ENCODE peak calls at places on chromosome 9, in six cellular contexts. Y, G, H, V, C and F are unnamed samples.
A peak's percentile ranks its signal among the peaks of the same experiment; 100 is the strongest.

GRCh38 chr9:134992755-134993124 is 75.0 kb upstream of the FCN1 start:
- DNase-seq in H (no peak), Y (no peak), C (peak; percentile 37), G (no peak), V (peak; percentile 47), F (no peak)

GRCh38 chr9:114269023-114269422 is 53.9 kb upstream of the ORM1 start:
- DNase-seq in G (no peak), V (no peak), H (no peak), Y (no peak), C (no peak), F (no peak)

GRCh38 chr9:18703086-18703750 is 229.3 kb downstream of the ADAMTSL1 start:
- DNase-seq in V (no peak), G (no peak), C (no peak), Y (no peak), H (no peak), F (no peak)

GRCh38 chr9:86563350-86563749 is 209.1 kb upstream of the TUT7 start:
- DNase-seq in C (no peak), H (no peak), Y (peak; percentile 77), G (peak; percentile 64), V (no peak), F (no peak)

GRCh38 chr9:34611811-34612787 is at the start of gene RPP25L:
- DNase-seq in H (peak; percentile 73), C (peak; percentile 91), V (peak; percentile 88), G (peak; percentile 80), Y (peak; percentile 52), F (no peak)

GRCh38 chr9:99813739-99814138 is 7.9 kb upstream of the NR4A3 start:
- DNase-seq in H (no peak), V (no peak), C (no peak), G (no peak), Y (no peak), F (no peak)

GRCh38 chr9:73773896-73774295 is 622.2 kb downstream of the ANXA1 start:
- DNase-seq in Y (no peak), V (no peak), H (no peak), G (no peak), C (no peak), F (no peak)

GRCh38 chr9:36962721-36963120 is 71.3 kb downstream of the PAX5 start:
- DNase-seq in Y (no peak), G (no peak), C (no peak), H (no peak), V (peak; percentile 35), F (no peak)

GRCh38 chr9:134136117-134136996 is 475 bp downstream of the WDR5 start:
- DNase-seq in V (no peak), C (no peak), Y (no peak), H (no peak), G (peak; percentile 29), F (no peak)

GRCh38 chr9:107638922-107639321 is 149.4 kb upstream of the KLF4 start:
- DNase-seq in C (peak; percentile 56), G (no peak), H (no peak), V (no peak), Y (no peak), F (no peak)

GRCh38 chr9:97500263-97500662 is 1.2 kb upstream of the TMOD1 start:
- DNase-seq in H (no peak), Y (no peak), C (no peak), V (no peak), G (no peak), F (no peak)

GRCh38 chr9:14396171-14396570 is 82.2 kb upstream of the NFIB start:
- DNase-seq in V (peak; percentile 65), C (peak; percentile 19), H (no peak), Y (no peak), G (no peak), F (no peak)

GRCh38 chr9:130196643-130197042 is 24.4 kb downstream of the NCS1 start:
- DNase-seq in C (no peak), G (no peak), Y (no peak), V (no peak), H (no peak), F (no peak)

GRCh38 chr9:108688051-108688450 is 167.7 kb downstream of the ACTL7B start:
- DNase-seq in V (no peak), C (no peak), G (no peak), H (no peak), Y (no peak), F (no peak)

DNA sequence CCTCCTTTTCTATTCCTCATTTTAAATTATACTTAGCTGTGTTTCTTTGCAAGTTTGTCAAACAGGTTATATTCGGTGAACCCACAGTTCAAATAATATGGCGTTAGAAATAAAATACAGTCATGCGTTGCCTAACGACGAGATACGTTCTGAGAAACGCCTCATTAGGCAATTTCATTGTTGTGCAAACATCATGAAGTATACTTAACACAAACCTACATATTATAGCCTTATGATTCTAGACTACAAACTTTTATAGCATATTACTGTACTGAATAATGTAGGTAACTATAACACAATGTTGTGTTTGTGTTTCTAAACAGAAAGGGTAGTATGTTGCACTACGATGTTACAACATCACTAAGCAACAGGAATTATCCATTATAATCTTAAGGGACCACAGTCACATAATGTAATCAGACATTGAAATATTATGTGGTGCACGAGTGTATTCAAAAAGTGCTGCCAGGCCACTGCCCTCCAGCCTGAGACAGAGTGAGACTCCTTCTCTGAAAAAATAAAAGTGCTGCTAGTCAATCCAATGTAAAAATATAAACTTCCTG is 3.0 kb upstream of the SMC2 start:
- DNase-seq in Y (no peak), G (no peak), C (no peak), V (no peak), H (no peak), F (no peak)
- H3K4me3 ChIP-seq in Y (no peak overlapping the region), G (no peak overlapping the region), C (peak overlapping the region; percentile 26), V (no peak overlapping the region), H (no peak overlapping the region), F (no peak overlapping the region)

GRCh38 chr9:90508940-90509339 is 133.7 kb downstream of the DIRAS2 start:
- DNase-seq in Y (no peak), C (no peak), V (no peak), H (no peak), G (no peak), F (no peak)
- H3K4me3 ChIP-seq in Y (no peak overlapping the region), C (no peak overlapping the region), V (no peak overlapping the region), H (no peak overlapping the region), G (no peak overlapping the region), F (no peak overlapping the region)

GRCh38 chr9:127730262-127730661 is 4.8 kb downstream of the TOR2A start:
- DNase-seq in G (no peak), Y (no peak), V (no peak), C (no peak), H (no peak), F (no peak)

GRCh38 chr9:127732444-127732843 is 2.6 kb downstream of the TOR2A start:
- DNase-seq in V (no peak), Y (no peak), C (no peak), G (no peak), H (no peak), F (no peak)

GRCh38 chr9:127729522-127730256 is 5.4 kb downstream of the TOR2A start:
- DNase-seq in C (no peak), H (no peak), Y (no peak), G (no peak), V (no peak), F (no peak)

GRCh38 chr9:127731938-127732337 is 3.2 kb downstream of the TOR2A start:
- DNase-seq in H (no peak), G (no peak), V (no peak), Y (no peak), C (no peak), F (no peak)

DNA sequence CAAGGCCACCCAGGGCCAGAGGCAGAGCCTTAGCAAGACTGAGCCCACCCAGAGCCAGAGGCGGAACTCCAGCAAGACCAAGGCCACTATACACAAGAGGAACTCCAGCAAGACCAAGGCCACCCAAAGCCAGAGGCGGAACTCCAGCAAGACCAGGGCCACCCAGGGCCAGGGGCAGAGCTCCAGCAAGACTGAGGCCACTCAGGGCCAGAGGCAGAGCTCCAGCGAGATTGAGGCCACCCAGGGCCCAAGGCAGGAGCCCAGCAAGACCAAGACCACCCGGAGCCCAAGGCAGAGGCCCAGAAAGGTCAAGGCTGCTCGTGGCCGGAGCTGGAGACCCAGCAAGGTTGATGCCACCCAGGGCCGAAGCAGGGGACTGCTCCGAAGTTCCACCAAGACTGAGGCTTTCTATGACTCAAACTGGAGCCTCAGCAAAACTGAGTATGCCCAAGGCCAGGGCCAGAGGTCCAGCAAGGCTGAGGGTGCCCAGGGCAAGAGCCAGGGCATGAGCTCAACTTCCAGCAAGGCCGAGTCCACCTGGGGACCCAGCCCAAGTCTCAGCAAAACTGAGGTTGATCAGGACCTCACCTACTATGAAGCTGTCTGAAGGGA is 4.2 kb downstream of the TOR2A start:
- DNase-seq in C (no peak), G (no peak), H (no peak), V (no peak), Y (peak; percentile 15), F (no peak)
- H3K4me3 ChIP-seq in C (no peak overlapping the region), G (no peak overlapping the region), H (no peak overlapping the region), V (no peak overlapping the region), Y (no peak overlapping the region), F (no peak overlapping the region)

GRCh38 chr9:123387686-123388085 is 31.7 kb downstream of the CRB2 start:
- DNase-seq in C (no peak), G (no peak), H (no peak), V (no peak), Y (no peak), F (no peak)

GRCh38 chr9:123391233-123391632 is 35.2 kb downstream of the CRB2 start:
- DNase-seq in V (no peak), H (no peak), Y (no peak), G (no peak), C (no peak), F (no peak)

GRCh38 chr9:123390337-123391135 is 34.5 kb downstream of the CRB2 start:
- DNase-seq in Y (no peak), V (no peak), H (no peak), G (no peak), C (no peak), F (no peak)

GRCh38 chr9:123389070-123389469 is 33.1 kb downstream of the CRB2 start:
- DNase-seq in V (no peak), H (no peak), C (no peak), G (no peak), Y (no peak), F (no peak)

GRCh38 chr9:123389698-123390097 is 33.7 kb downstream of the CRB2 start:
- DNase-seq in H (no peak), V (no peak), G (no peak), C (no peak), Y (no peak), F (no peak)
- H3K4me3 ChIP-seq in H (no peak overlapping the region), V (no peak overlapping the region), G (no peak overlapping the region), C (no peak overlapping the region), Y (no peak overlapping the region), F (no peak overlapping the region)

DNA sequence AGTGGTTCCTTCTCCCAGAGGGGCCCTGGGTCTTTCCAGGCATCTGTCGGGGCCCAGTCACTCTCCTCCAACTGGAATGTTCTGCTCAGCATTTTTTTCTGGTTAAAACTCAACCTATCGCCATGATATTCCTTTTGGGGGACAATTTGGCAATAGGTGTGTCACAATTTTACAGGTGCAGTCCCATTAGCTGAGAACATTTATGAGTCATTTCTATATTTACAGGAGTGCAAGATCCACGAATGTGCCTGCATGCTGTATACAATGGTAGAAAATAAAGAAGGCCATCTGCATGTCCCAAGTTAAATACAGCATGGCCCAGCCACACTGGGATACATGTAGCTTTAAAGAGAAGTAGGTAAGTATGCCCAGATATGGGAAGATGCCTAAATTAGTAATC is 28.8 kb upstream of the SEMA4D start:
- DNase-seq in H (no peak), C (no peak), V (no peak), G (no peak), Y (peak; percentile 57), F (no peak)
- H3K4me3 ChIP-seq in H (no peak overlapping the region), C (no peak overlapping the region), V (no peak overlapping the region), G (no peak overlapping the region), Y (no peak overlapping the region), F (no peak overlapping the region)

GRCh38 chr9:126470251-126470993 is 143.3 kb upstream of the LMX1B start:
- DNase-seq in G (no peak), C (no peak), H (peak; percentile 31), Y (no peak), V (no peak), F (no peak)
- H3K4me3 ChIP-seq in G (no peak overlapping the region), C (no peak overlapping the region), H (no peak overlapping the region), Y (no peak overlapping the region), V (no peak overlapping the region), F (no peak overlapping the region)